ENCODE peak calls at places on chromosomes 3 and 15, in ten cellular contexts. U is transverse colon, R is dorsolateral prefrontal cortex, Y is fibroblast of lung, K is brain microvascular endothelial cell, L is bronchial epithelial cell, E is heart right ventricle, T is right atrium auricular region, Q is right cardiac atrium, A is left ventricle myocardium inferior. B is an unnamed sample.

GRCh38 chr15:42401544-42402478 is 42.5 kb downstream of the CAPN3 start:
- DNase-seq in U (no peak), R (no peak), Y (no peak), K (no peak), L (no peak), E (no peak), T (peak; percentile 26), Q (no peak), A (no peak), B (no peak)

GRCh38 chr15:65916664-65917406 is 47.5 kb downstream of the RAB11A start:
- DNase-seq in U (peak; percentile 13), R (peak; percentile 58), Y (peak; percentile 59), K (peak; percentile 57), L (peak; percentile 28), E (peak; percentile 44), T (no peak), Q (peak; percentile 78), A (peak; percentile 38), B (peak; percentile 37)

GRCh38 chr15:63896336-63897115 is 62.8 kb upstream of the HERC1 start:
- DNase-seq in U (peak; percentile 31), R (no peak), Y (peak; percentile 62), K (peak; percentile 82), L (peak; percentile 26), E (no peak), T (no peak), Q (no peak), A (no peak), B (peak; percentile 50)

GRCh38 chr3:14805946-14806537 is 12.7 kb upstream of the FGD5 start:
- DNase-seq in U (no peak), R (no peak), Y (no peak), K (no peak), L (no peak), E (no peak), T (no peak), Q (no peak), A (no peak), B (no peak)

GRCh38 chr3:133254716-133255115 is 145.1 kb upstream of the BFSP2 start:
- DNase-seq in U (no peak), R (no peak), Y (no peak), K (no peak), L (no peak), E (no peak), T (no peak), Q (no peak), A (no peak), B (no peak)

GRCh38 chr3:195550723-195551122 is 7.6 kb upstream of the PPP1R2 start:
- DNase-seq in U (no peak), R (no peak), Y (peak; percentile 24), K (no peak), L (no peak), E (no peak), T (no peak), Q (no peak), A (no peak), B (no peak)

GRCh38 chr3:16807441-16807840 is 77.3 kb upstream of the PLCL2 start:
- DNase-seq in U (no peak), R (no peak), Y (no peak), K (peak; percentile 5), L (no peak), E (no peak), T (no peak), Q (no peak), A (no peak), B (no peak)

GRCh38 chr3:114365909-114366308 is 72.1 kb downstream of the TIGIT start:
- DNase-seq in U (no peak), R (no peak), Y (no peak), K (no peak), L (peak; percentile 17), E (no peak), T (no peak), Q (no peak), A (no peak), B (no peak)

GRCh38 chr3:132592211-132592610 is 4.9 kb upstream of the ACKR4 start:
- DNase-seq in U (no peak), R (no peak), Y (no peak), K (no peak), L (no peak), E (no peak), T (no peak), Q (no peak), A (no peak), B (no peak)

GRCh38 chr3:16884748-16885587 is at the start of gene PLCL2:
- DNase-seq in U (peak; percentile 61), R (peak; percentile 30), Y (peak; percentile 38), K (no peak), L (peak; percentile 11), E (peak; percentile 58), T (no peak), Q (peak; percentile 84), A (peak; percentile 54), B (peak; percentile 78)

GRCh38 chr3:63662500-63662899 is 10.0 kb downstream of the SNTN start:
- DNase-seq in U (peak; percentile 9), R (no peak), Y (no peak), K (no peak), L (peak; percentile 44), E (no peak), T (no peak), Q (no peak), A (no peak), B (no peak)

GRCh38 chr3:11703185-11703584 is 59.5 kb upstream of the VGLL4 start:
- DNase-seq in U (no peak), R (no peak), Y (no peak), K (no peak), L (peak; percentile 57), E (no peak), T (no peak), Q (no peak), A (no peak), B (no peak)

GRCh38 chr3:158568784-158569183 is 2.2 kb upstream of the MLF1 start:
- DNase-seq in U (no peak), R (no peak), Y (no peak), K (no peak), L (peak; percentile 26), E (no peak), T (no peak), Q (no peak), A (no peak), B (no peak)

GRCh38 chr3:30894521-30895289 is at the start of gene GADL1:
- DNase-seq in U (no peak), R (no peak), Y (peak; percentile 33), K (peak; percentile 23), L (no peak), E (peak; percentile 34), T (no peak), Q (peak; percentile 65), A (peak; percentile 24), B (peak; percentile 73)

GRCh38 chr15:66153549-66154415 is 99.8 kb downstream of the MEGF11 start:
- DNase-seq in U (no peak), R (no peak), Y (no peak), K (no peak), L (no peak), E (no peak), T (no peak), Q (no peak), A (no peak), B (no peak)

GRCh38 chr3:30751610-30752299 is 142.7 kb downstream of the GADL1 start:
- DNase-seq in U (peak; percentile 22), R (no peak), Y (peak; percentile 64), K (peak; percentile 55), L (peak; percentile 24), E (peak; percentile 38), T (no peak), Q (peak; percentile 69), A (peak; percentile 33), B (no peak)

GRCh38 chr3:195005251-195005620 is 265.7 kb downstream of the XXYLT1 start:
- DNase-seq in U (no peak), R (no peak), Y (no peak), K (no peak), L (no peak), E (no peak), T (no peak), Q (no peak), A (no peak), B (no peak)

GRCh38 chr3:129937717-129938116 is 36.8 kb upstream of the TRH start:
- DNase-seq in U (no peak), R (no peak), Y (no peak), K (no peak), L (no peak), E (no peak), T (no peak), Q (no peak), A (no peak), B (no peak)

GRCh38 chr3:180252683-180253082 is 215.9 kb upstream of the PEX5L start:
- DNase-seq in U (no peak), R (no peak), Y (no peak), K (no peak), L (peak; percentile 83), E (no peak), T (no peak), Q (no peak), A (no peak), B (no peak)

GRCh38 chr3:29282431-29283296 is 1.8 kb downstream of the RBMS3 start:
- DNase-seq in U (no peak), R (no peak), Y (peak; percentile 72), K (peak; percentile 59), L (peak; percentile 61), E (no peak), T (no peak), Q (no peak), A (no peak), B (no peak)
- H3K4me3 ChIP-seq in U (peak overlapping the region; percentile 36), R (peak overlapping the region; percentile 42), Y (peak overlapping the region; percentile 78), K (peak overlapping the region; percentile 78), L (peak overlapping the region; percentile 60), E (peak overlapping the region; percentile 68), T (peak overlapping the region; percentile 62), Q (peak overlapping the region; percentile 99), A (peak overlapping the region; percentile 80), B (peak overlapping the region; percentile 41)

GRCh38 chr3:43063114-43063513 is 42.8 kb downstream of the POMGNT2 start:
- DNase-seq in U (no peak), R (no peak), Y (no peak), K (no peak), L (no peak), E (no peak), T (peak; percentile 50), Q (no peak), A (no peak), B (no peak)
- H3K4me3 ChIP-seq in U (no peak overlapping the region), R (no peak overlapping the region), Y (no peak overlapping the region), K (no peak overlapping the region), L (no peak overlapping the region), E (no peak overlapping the region), T (no peak overlapping the region), Q (no peak overlapping the region), A (no peak overlapping the region), B (no peak overlapping the region)

GRCh38 chr15:79089331-79089889 is 1.2 kb downstream of the RASGRF1 start:
- DNase-seq in U (no peak), R (no peak), Y (no peak), K (no peak), L (no peak), E (no peak), T (peak; percentile 16), Q (peak; percentile 28), A (no peak), B (no peak)
- H3K4me3 ChIP-seq in U (no peak overlapping the region), R (peak overlapping the region; percentile 49), Y (no peak overlapping the region), K (no peak overlapping the region), L (no peak overlapping the region), E (no peak overlapping the region), T (peak overlapping the region; percentile 37), Q (no peak overlapping the region), A (peak overlapping the region; percentile 50), B (no peak overlapping the region)

DNA sequence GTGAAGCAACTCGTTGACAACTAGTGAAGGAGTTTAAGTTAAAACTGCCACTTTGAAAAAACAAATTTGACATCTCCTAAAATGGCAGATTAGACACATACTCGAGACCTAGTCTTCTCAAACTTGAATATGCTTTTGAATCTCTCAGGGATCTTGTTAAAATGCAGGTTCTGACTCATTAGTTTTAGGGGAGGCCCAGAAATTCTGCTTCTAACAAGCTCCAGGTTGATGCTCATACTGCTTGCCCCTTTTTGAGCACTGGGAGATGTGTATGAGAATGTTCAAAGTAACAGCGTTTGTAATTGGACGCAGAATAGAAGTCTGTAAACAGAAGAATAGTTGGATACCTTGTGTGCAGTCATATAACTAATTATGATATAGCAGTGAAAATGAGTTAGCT is 1.6 kb downstream of the C3orf38 start:
- DNase-seq in U (no peak), R (no peak), Y (no peak), K (no peak), L (peak; percentile 12), E (no peak), T (no peak), Q (no peak), A (no peak), B (no peak)
- H3K4me3 ChIP-seq in U (peak overlapping the region; percentile 80), R (peak overlapping the region; percentile 97), Y (peak overlapping the region; percentile 86), K (peak overlapping the region; percentile 96), L (peak overlapping the region; percentile 88), E (peak overlapping the region; percentile 83), T (no peak overlapping the region), Q (peak overlapping the region; percentile 91), A (peak overlapping the region; percentile 85), B (peak overlapping the region; percentile 70)

B was measured in pancreas.